ENCODE peak calls at places on chromosome 21, in nine cellular contexts. O is HS-5; V is hepatic stellate cell; R is activated naive CD4-positive, alpha-beta T cell treated with anti-CD3 and anti-CD28 coated beads, Interleukin-2, amount 50 U/mL, for 16 hours; J is GM12892; G is activated CD4-positive, alpha-beta memory T cell treated with anti-CD3 and anti-CD28 coated beads for 36 hours; X is fibroblast of the aortic adventitia; M is HCEC 1CT; L is activated T-helper 9 cell treated with anti-CD3 and anti-CD28 coated beads, Interleukin-2, amount 50 U/mL, for 16 hours. B is an unnamed sample.

GRCh38 chr21:34730756-34731445 is 62.1 kb downstream of the CLIC6 start:
- DNase-seq in V (no peak), R (no peak), X (no peak), L (no peak), J (no peak), M (no peak), O (no peak), G (no peak), B (no peak)

GRCh38 chr21:18677632-18678031 is 274.0 kb upstream of the TMPRSS15 start:
- DNase-seq in L (no peak), J (no peak), V (no peak), M (no peak), O (no peak), X (no peak), G (no peak), R (no peak), B (no peak)

GRCh38 chr21:32578107-32578691 is 7.1 kb downstream of the TCP10L start:
- DNase-seq in X (peak; percentile 7), V (no peak), O (no peak), J (no peak), G (peak; percentile 40), L (no peak), M (no peak), R (peak; percentile 17), B (no peak)

GRCh38 chr21:43362306-43362927 is 64.5 kb downstream of the SIK1 start:
- DNase-seq in V (peak; percentile 84), O (no peak), L (peak; percentile 48), M (no peak), J (peak; percentile 81), X (peak; percentile 29), R (peak; percentile 78), G (peak; percentile 83), B (peak; percentile 84)

GRCh38 chr21:39282911-39283310 is 30.5 kb downstream of the BRWD1 start:
- DNase-seq in V (no peak), O (no peak), X (no peak), M (no peak), G (no peak), L (no peak), J (no peak), R (no peak), B (no peak)

GRCh38 chr21:36791695-36792451 is 93.0 kb downstream of the SIM2 start:
- DNase-seq in J (no peak), L (no peak), X (no peak), R (no peak), M (no peak), V (no peak), G (no peak), O (no peak), B (no peak)

GRCh38 chr21:43893536-43894205 is 28.6 kb downstream of the AGPAT3 start:
- DNase-seq in V (no peak), O (no peak), X (peak; percentile 25), G (peak; percentile 73), R (no peak), M (no peak), J (no peak), L (no peak), B (no peak)

GRCh38 chr21:26267389-26267788 is 96.8 kb upstream of the APP start:
- DNase-seq in V (no peak), R (no peak), O (no peak), G (no peak), L (no peak), J (no peak), M (no peak), X (no peak), B (no peak)

GRCh38 chr21:42148097-42148496 is 70.8 kb upstream of the ABCG1 start:
- DNase-seq in X (no peak), M (no peak), L (no peak), V (no peak), R (no peak), J (no peak), G (no peak), O (no peak), B (no peak)

GRCh38 chr21:25528511-25528910 is 78.8 kb downstream of the MRPL39 start:
- DNase-seq in V (no peak), L (no peak), J (no peak), G (no peak), R (no peak), M (no peak), X (no peak), O (no peak), B (no peak)

GRCh38 chr21:41845310-41846032 is 33.7 kb downstream of the PRDM15 start:
- DNase-seq in O (no peak), L (no peak), G (no peak), M (no peak), J (no peak), V (no peak), X (peak; percentile 30), R (no peak), B (no peak)

GRCh38 chr21:34996304-34997081 is 52.6 kb downstream of the RUNX1 start:
- DNase-seq in L (no peak), J (no peak), R (no peak), O (no peak), X (peak; percentile 87), M (peak; percentile 68), V (no peak), G (peak; percentile 56), B (no peak)

GRCh38 chr21:25360593-25360992 is 246.7 kb downstream of the MRPL39 start:
- DNase-seq in J (no peak), M (no peak), X (no peak), L (no peak), O (no peak), V (no peak), G (peak; percentile 13), R (no peak), B (no peak)

GRCh38 chr21:35940074-35940927 is 120.0 kb downstream of the SETD4 start:
- DNase-seq in O (peak; percentile 48), J (no peak), V (peak; percentile 41), G (no peak), X (peak; percentile 89), L (no peak), M (peak; percentile 72), R (no peak), B (peak; percentile 81)

GRCh38 chr21:17988038-17988437 is 168.9 kb upstream of the C21orf91 start:
- DNase-seq in O (no peak), X (no peak), M (no peak), L (no peak), V (no peak), R (no peak), J (no peak), G (no peak), B (no peak)

GRCh38 chr21:35346697-35347096 is 297.6 kb upstream of the RUNX1 start:
- DNase-seq in M (no peak), J (no peak), V (no peak), O (no peak), X (no peak), L (no peak), G (no peak), R (no peak), B (no peak)

GRCh38 chr21:44709426-44710293 is 1.7 kb downstream of the TSPEAR start:
- DNase-seq in L (no peak), X (peak; percentile 7), G (no peak), O (no peak), V (no peak), R (peak; percentile 50), J (no peak), M (no peak), B (peak; percentile 94)

GRCh38 chr21:18041012-18041411 is 203.6 kb upstream of the CHODL start:
- DNase-seq in J (no peak), X (no peak), G (no peak), R (no peak), O (peak; percentile 14), M (no peak), L (no peak), V (no peak), B (peak; percentile 67)